ENCODE peak calls at places on chromosomes 13 and 19, in six cellular contexts. D is amniotic stem cell, Y is RWPE1, S is heart left ventricle, U is testis, I is Peyer's patch. C is an unnamed sample.

GRCh38 chr19:46728693-46729339 is 11.9 kb upstream of the PRKD2 start:
- DNase-seq in U (peak; percentile 77), Y (peak; percentile 39), D (peak; percentile 32), I (peak; percentile 83), S (peak; percentile 89), C (peak; percentile 87)

GRCh38 chr13:29589234-29589633 is 6.3 kb downstream of the SLC7A1 start:
- DNase-seq in S (no peak), I (no peak), Y (no peak), D (no peak), U (peak; percentile 31), C (no peak)

GRCh38 chr13:114035583-114036501 is 62.0 kb upstream of the C13orf46 start:
- DNase-seq in Y (no peak), U (peak; percentile 65), I (no peak), D (no peak), S (no peak), C (no peak)

GRCh38 chr19:3440082-3440481 is 40.2 kb downstream of the SMIM24 start:
- DNase-seq in I (peak; percentile 73), S (no peak), D (no peak), U (peak; percentile 51), Y (no peak), C (peak; percentile 61)

GRCh38 chr13:66154354-66154753 is 1075.8 kb downstream of the PCDH9 start:
- DNase-seq in D (no peak), S (no peak), U (no peak), I (no peak), Y (no peak), C (no peak)

GRCh38 chr13:105436946-105437345 is 1098.5 kb downstream of the EFNB2 start:
- DNase-seq in I (no peak), S (no peak), Y (no peak), D (no peak), U (no peak), C (no peak)

GRCh38 chr19:50959731-50960500 is 7.1 kb upstream of the KLK5 start:
- DNase-seq in I (no peak), D (no peak), U (no peak), Y (no peak), S (no peak), C (no peak)

GRCh38 chr13:99442273-99442895 is 58.9 kb upstream of the TM9SF2 start:
- DNase-seq in I (no peak), D (no peak), S (no peak), U (peak; percentile 69), Y (peak; percentile 40), C (no peak)

C was measured in activated CD4-positive, CD25-positive, alpha-beta regulatory T cell treated with anti-CD3 and anti-CD28 coated beads, Interleukin-2, amount 50 U/mL, for 72 hours.